ENCODE peak calls at places on chromosome 20, in four cellular contexts. T, G, L and V are unnamed samples.

GRCh38 chr20:59455392-59456341 is 148.7 kb upstream of the PHACTR3 start:
- DNase-seq in G (peak), L (peak), T (no peak), V (peak)

GRCh38 chr20:55701467-55701866 is 303.9 kb downstream of the CBLN4 start:
- DNase-seq in L (no peak), G (no peak), T (no peak), V (no peak)

GRCh38 chr20:6920991-6921613 is 153.6 kb downstream of the BMP2 start:
- DNase-seq in G (no peak), L (no peak), T (no peak), V (no peak)

GRCh38 chr20:32737371-32738223 is 5.7 kb downstream of the COMMD7 start:
- DNase-seq in L (no peak), T (no peak), G (no peak), V (no peak)

GRCh38 chr20:40977218-40977617 is 51.4 kb upstream of the TOP1 start:
- DNase-seq in G (no peak), T (no peak), L (no peak), V (no peak)

GRCh38 chr20:23873370-23874015 is 6.1 kb downstream of the CST5 start:
- DNase-seq in G (no peak), L (no peak), T (no peak), V (no peak)

GRCh38 chr20:62875419-62876355 is 14.1 kb upstream of the TCFL5 start:
- DNase-seq in L (no peak), T (peak), G (peak), V (peak)

GRCh38 chr20:17957505-17958325 is 10.9 kb downstream of the SNX5 start:
- DNase-seq in L (no peak), G (no peak), T (no peak), V (no peak)

GRCh38 chr20:47770931-47771330 is 14.3 kb downstream of the SULF2 start:
- DNase-seq in T (no peak), L (no peak), G (peak), V (peak)

GRCh38 chr20:44495257-44495656 is 19.6 kb downstream of the TTPAL start:
- DNase-seq in T (no peak), L (no peak), G (no peak), V (no peak)

GRCh38 chr20:31496761-31497295 is 17.4 kb upstream of the HM13 start:
- DNase-seq in L (no peak), G (peak), T (peak), V (no peak)

GRCh38 chr20:51059862-51060261 is 37.0 kb upstream of the KCNG1 start:
- DNase-seq in T (no peak), G (no peak), L (no peak), V (no peak)

GRCh38 chr20:51275816-51276215 is 252.9 kb upstream of the KCNG1 start:
- DNase-seq in L (no peak), G (no peak), T (no peak), V (no peak)

GRCh38 chr20:62858059-62858458 is 3.6 kb downstream of the TCFL5 start:
- DNase-seq in L (no peak), G (no peak), T (no peak), V (no peak)

GRCh38 chr20:51871943-51872342 is 69.6 kb upstream of the SALL4 start:
- DNase-seq in T (no peak), G (no peak), L (no peak), V (no peak)

GRCh38 chr20:16944753-16945152 is 196.6 kb downstream of the OTOR start:
- DNase-seq in T (no peak), G (no peak), L (no peak), V (no peak)

GRCh38 chr20:56581701-56582100 is 47.4 kb upstream of the TFAP2C start:
- DNase-seq in G (no peak), L (no peak), T (no peak), V (no peak)

GRCh38 chr20:48750941-48751620 is 76.7 kb downstream of the PREX1 start:
- DNase-seq in G (peak), L (peak), T (no peak), V (no peak)

GRCh38 chr20:51579137-51579536 is 36.6 kb upstream of the NFATC2 start:
- DNase-seq in T (no peak), L (no peak), G (no peak), V (no peak)

GRCh38 chr20:60652615-60653014 is 599.4 kb upstream of the CDH4 start:
- DNase-seq in T (no peak), G (no peak), L (no peak), V (no peak)

GRCh38 chr20:36390719-36391415 is 84.7 kb downstream of the DLGAP4 start:
- DNase-seq in G (peak), L (no peak), T (no peak), V (no peak)

GRCh38 chr20:41717464-41717863 is 99.3 kb upstream of the CHD6 start:
- DNase-seq in L (no peak), T (no peak), G (peak), V (no peak)